ENCODE peak calls at places on chromosomes 2 and 18, in ten cellular contexts. U is Peyer's patch, M is spleen, X is tibial nerve, J is neural crest cell, Y is nephron progenitor cell, W is heart right ventricle, O is right lobe of liver, K is AG10803, G is cardiac fibroblast. H is an unnamed sample.

GRCh38 chr18:1541478-1541877 is 636.8 kb downstream of the ADCYAP1 start:
- DNase-seq in X (no peak), G (no peak), U (no peak), M (no peak), W (no peak), K (no peak), O (no peak), J (no peak), Y (no peak), H (no peak)

GRCh38 chr2:25049422-25049821 is 7.5 kb downstream of the EFR3B start:
- DNase-seq in Y (no peak), O (no peak), X (no peak), J (no peak), K (no peak), G (no peak), U (no peak), M (no peak), W (no peak), H (no peak)

GRCh38 chr2:98637401-98638144 is 29.2 kb downstream of the UNC50 start:
- DNase-seq in X (no peak), K (no peak), M (no peak), J (no peak), W (no peak), G (no peak), Y (no peak), U (no peak), O (no peak), H (no peak)

GRCh38 chr2:175744000-175744399 is 258.1 kb downstream of the LNPK start:
- DNase-seq in G (no peak), M (no peak), W (no peak), X (no peak), U (no peak), J (no peak), O (no peak), Y (no peak), K (no peak), H (no peak)

GRCh38 chr2:72803151-72803550 is 22.7 kb downstream of the EXOC6B start:
- DNase-seq in M (no peak), U (no peak), Y (no peak), G (peak; percentile 65), X (no peak), J (no peak), O (no peak), K (peak; percentile 37), W (no peak), H (no peak)

GRCh38 chr2:191114403-191114886 is 36.3 kb downstream of the STAT4 start:
- DNase-seq in M (no peak), O (no peak), K (peak; percentile 50), X (peak; percentile 6), U (no peak), J (no peak), W (no peak), Y (no peak), G (peak; percentile 63), H (no peak)

GRCh38 chr2:25281581-25281980 is 60.1 kb downstream of the DNMT3A start:
- DNase-seq in W (no peak), G (no peak), O (no peak), U (no peak), X (no peak), Y (no peak), K (no peak), J (no peak), M (no peak), H (peak; percentile 17)

GRCh38 chr2:232942831-232943230 is 70.2 kb downstream of the NGEF start:
- DNase-seq in W (no peak), M (no peak), G (no peak), Y (no peak), O (no peak), K (no peak), J (no peak), X (no peak), U (no peak), H (no peak)

DNA sequence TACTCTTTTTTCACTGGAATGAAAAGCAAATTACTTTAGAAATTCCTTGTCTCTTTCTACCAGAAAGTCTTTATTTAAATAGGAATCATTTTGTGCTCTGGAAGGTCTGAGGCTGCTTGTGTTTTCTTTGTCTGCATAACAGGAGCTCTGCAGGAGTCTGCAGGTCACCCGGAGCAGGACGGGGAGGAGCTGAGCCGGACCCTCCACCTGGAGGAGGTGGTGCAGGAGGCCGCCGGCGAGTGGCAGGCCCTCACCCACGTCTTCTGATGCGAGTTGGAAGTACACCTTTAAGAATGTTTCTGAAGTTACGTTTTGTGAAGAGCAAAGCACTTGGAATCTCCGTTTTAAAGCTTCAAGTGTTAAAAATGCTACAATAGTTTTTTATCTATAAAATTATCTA is 145.7 kb downstream of the ZNF236 start:
- DNase-seq in Y (no peak), M (peak; percentile 66), W (no peak), O (no peak), K (no peak), U (no peak), X (no peak), J (no peak), G (no peak), H (no peak)
- TF ChIP-seq CTCF in Y (no peak), M (no peak), W (no peak), O (no peak), K (no peak), U (no peak), X (no peak), J (no peak), G (no peak), H (no peak)

DNA sequence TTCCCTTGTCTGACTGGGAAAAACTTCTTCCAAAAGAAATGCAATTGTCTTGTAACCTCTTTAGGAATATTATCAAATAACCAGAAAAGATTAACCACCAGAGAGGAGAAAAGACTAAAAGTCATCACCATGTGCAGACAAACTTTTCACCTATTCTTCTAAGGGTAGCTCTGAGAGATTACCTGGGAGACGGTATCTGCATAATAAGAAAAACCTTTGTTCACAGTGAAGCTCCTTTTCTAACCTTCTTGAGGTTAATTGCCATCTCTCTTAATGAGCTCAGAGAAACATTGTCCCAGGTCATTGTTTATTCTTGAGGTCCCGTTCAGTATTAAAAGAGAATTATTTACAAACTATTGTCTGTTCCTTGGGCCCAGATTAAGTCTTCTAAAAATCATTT is 1091.2 kb upstream of the LRRTM1 start:
- DNase-seq in X (no peak), Y (no peak), G (no peak), O (no peak), J (no peak), K (no peak), W (no peak), M (no peak), U (no peak), H (no peak)
- TF ChIP-seq CTCF in X (no peak), Y (no peak), G (no peak), O (no peak), J (no peak), K (no peak), W (no peak), M (no peak), U (no peak), H (no peak)

GRCh38 chr18:48954837-48955527 is 4.2 kb upstream of the SMAD7 start:
- DNase-seq in G (no peak), M (peak; percentile 23), Y (no peak), X (peak; percentile 69), K (no peak), J (no peak), O (no peak), W (no peak), U (no peak), H (peak; percentile 91)

GRCh38 chr18:48951448-48952286 is 902 bp upstream of the SMAD7 start:
- DNase-seq in U (peak; percentile 91), G (peak; percentile 93), O (peak; percentile 89), X (peak; percentile 64), M (peak; percentile 95), J (peak; percentile 60), W (peak; percentile 89), Y (peak; percentile 78), K (peak; percentile 93), H (peak; percentile 90)

GRCh38 chr18:48950536-48951447 is at the start of gene SMAD7:
- DNase-seq in G (peak; percentile 47), Y (no peak), J (no peak), O (no peak), X (no peak), M (no peak), W (peak; percentile 57), U (no peak), K (no peak), H (peak; percentile 44)

GRCh38 chr18:48953096-48953706 is 2.4 kb upstream of the SMAD7 start:
- DNase-seq in K (no peak), O (no peak), M (peak; percentile 78), U (no peak), W (no peak), X (no peak), G (no peak), Y (no peak), J (no peak), H (no peak)

DNA sequence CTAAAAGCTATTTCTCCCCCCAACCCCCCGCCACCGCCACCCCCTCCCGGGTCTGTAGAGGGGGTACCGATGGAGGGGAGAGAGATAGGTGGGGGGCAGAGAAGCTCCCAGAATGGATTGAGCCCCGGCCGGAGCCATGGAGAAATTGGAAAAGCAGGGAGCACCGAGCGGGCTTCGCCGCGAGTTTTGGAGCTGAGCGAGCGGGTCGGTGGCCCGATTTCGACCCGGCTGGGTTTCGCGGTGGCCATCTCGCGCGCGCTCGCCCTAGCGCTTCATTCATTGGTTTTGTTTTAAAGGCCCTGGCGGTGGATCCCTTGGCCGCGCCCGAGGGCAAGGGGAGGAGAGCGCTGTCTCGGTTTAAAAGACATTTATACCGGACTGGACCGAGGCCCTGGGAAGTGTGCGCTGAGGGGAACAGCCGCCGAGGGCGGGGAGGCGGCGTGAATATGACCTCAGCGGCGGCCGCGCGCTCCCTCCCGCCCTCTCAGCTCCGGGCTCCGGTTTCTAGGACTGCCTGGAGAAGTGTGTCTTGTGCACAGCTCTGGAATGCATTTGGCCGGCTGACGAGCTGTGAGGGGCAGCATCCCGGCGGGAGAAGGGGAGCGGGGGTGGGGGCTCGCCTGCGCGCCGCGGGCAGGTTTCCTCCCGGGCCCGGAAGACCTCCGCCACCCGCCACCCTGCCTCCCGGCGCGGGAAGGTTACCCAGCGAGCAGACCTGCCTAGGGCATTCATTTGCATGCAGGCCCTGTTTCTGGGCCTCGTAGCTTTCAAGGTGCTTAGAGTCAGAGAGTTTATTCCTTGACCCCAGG is 1.7 kb upstream of the SMAD7 start:
- DNase-seq in G (peak; percentile 86), W (peak; percentile 80), K (peak; percentile 87), X (peak; percentile 65), M (peak; percentile 91), O (peak; percentile 83), Y (peak; percentile 86), U (peak; percentile 87), J (peak; percentile 66), H (peak; percentile 81)
- TF ChIP-seq CTCF in G (no peak), W (peak; percentile 7), K (no peak), X (no peak), M (no peak), O (no peak), Y (no peak), U (no peak), J (peak; percentile 30), H (no peak)

GRCh38 chr18:78726326-78727056 is 253.1 kb upstream of the SALL3 start:
- DNase-seq in G (no peak), J (no peak), U (no peak), K (no peak), O (peak; percentile 28), M (peak; percentile 58), W (no peak), Y (no peak), X (no peak), H (no peak)

GRCh38 chr18:78727877-78728276 is 251.7 kb upstream of the SALL3 start:
- DNase-seq in K (no peak), G (no peak), O (peak; percentile 12), Y (no peak), U (no peak), J (no peak), W (no peak), M (peak; percentile 61), X (no peak), H (no peak)

GRCh38 chr18:78725426-78725825 is 254.2 kb upstream of the SALL3 start:
- DNase-seq in G (no peak), K (no peak), M (peak; percentile 51), J (no peak), X (no peak), O (peak; percentile 8), U (no peak), Y (no peak), W (no peak), H (no peak)

GRCh38 chr18:78728301-78729098 is 251.1 kb upstream of the SALL3 start:
- DNase-seq in J (no peak), W (no peak), M (peak; percentile 61), Y (no peak), G (no peak), U (no peak), O (peak; percentile 25), K (no peak), X (no peak), H (no peak)

GRCh38 chr18:78727057-78727739 is 252.4 kb upstream of the SALL3 start:
- DNase-seq in O (peak; percentile 30), X (no peak), M (peak; percentile 61), J (no peak), Y (no peak), U (no peak), G (no peak), W (no peak), K (no peak), H (no peak)
- TF ChIP-seq CTCF in O (no peak), X (no peak), M (no peak), J (no peak), Y (no peak), U (no peak), G (no peak), W (no peak), K (no peak), H (no peak)

H was measured in MCF 10A.